ENCODE peak calls at places on chromosomes 2 and 18, in four cellular contexts. One of them, this sample, is unnamed.

GRCh38 chr2:100070078-100070477 is 72.3 kb downstream of the AFF3 start:
- DNase-seq in fibroblast of lung: peak; percentile 39
- DNase-seq in mucosa of descending colon: no peak
- DNase-seq in vagina: no peak
- DNase-seq in this sample: no peak

GRCh38 chr2:26738481-26738880 is 25.6 kb upstream of the SLC35F6 start:
- DNase-seq in vagina: no peak
- DNase-seq in mucosa of descending colon: no peak
- DNase-seq in fibroblast of lung: no peak
- DNase-seq in this sample: no peak

GRCh38 chr2:136894007-136894634 is 128.8 kb downstream of the THSD7B start:
- DNase-seq in vagina: no peak
- DNase-seq in mucosa of descending colon: no peak
- DNase-seq in fibroblast of lung: no peak
- DNase-seq in this sample: no peak

GRCh38 chr2:127398239-127398590 is 10.4 kb upstream of the MAP3K2 start:
- DNase-seq in mucosa of descending colon: peak; percentile 88
- DNase-seq in fibroblast of lung: peak; percentile 93
- DNase-seq in vagina: peak; percentile 90
- DNase-seq in this sample: peak; percentile 74

GRCh38 chr2:152513681-152514080 is 178.7 kb downstream of the FMNL2 start:
- DNase-seq in fibroblast of lung: peak; percentile 77
- DNase-seq in mucosa of descending colon: no peak
- DNase-seq in vagina: no peak
- DNase-seq in this sample: no peak

GRCh38 chr2:156982615-156983014 is 274.9 kb upstream of the GALNT5 start:
- DNase-seq in mucosa of descending colon: no peak
- DNase-seq in vagina: no peak
- DNase-seq in fibroblast of lung: no peak
- DNase-seq in this sample: no peak

GRCh38 chr2:241560181-241560882 is 1.8 kb downstream of the BOK start:
- DNase-seq in fibroblast of lung: no peak
- DNase-seq in vagina: no peak
- DNase-seq in mucosa of descending colon: no peak
- DNase-seq in this sample: no peak

GRCh38 chr18:40423291-40423690 is 1531.7 kb upstream of the PIK3C3 start:
- DNase-seq in vagina: no peak
- DNase-seq in fibroblast of lung: no peak
- DNase-seq in mucosa of descending colon: no peak
- DNase-seq in this sample: no peak

GRCh38 chr18:48986851-48987761 is 36.3 kb upstream of the SMAD7 start:
- DNase-seq in mucosa of descending colon: no peak
- DNase-seq in fibroblast of lung: no peak
- DNase-seq in vagina: no peak
- DNase-seq in this sample: no peak

GRCh38 chr18:9160014-9160413 is 23.4 kb downstream of the ANKRD12 start:
- DNase-seq in fibroblast of lung: no peak
- DNase-seq in mucosa of descending colon: no peak
- DNase-seq in vagina: no peak
- DNase-seq in this sample: no peak
- H3K36me3 ChIP-seq in fibroblast of lung: no peaks in the 10 kb centered on the region
- H3K36me3 ChIP-seq in mucosa of descending colon: no peaks in the 10 kb centered on the region
- H3K36me3 ChIP-seq in vagina: no peaks in the 10 kb centered on the region
- H3K36me3 ChIP-seq in this sample: no peaks in the 10 kb centered on the region

GRCh38 chr2:36404312-36404711 is 48.7 kb downstream of the CRIM1 start:
- DNase-seq in mucosa of descending colon: no peak
- DNase-seq in fibroblast of lung: peak; percentile 84
- DNase-seq in vagina: no peak
- DNase-seq in this sample: no peak
- H3K4me3 ChIP-seq in mucosa of descending colon: no peak overlapping the region
- H3K4me3 ChIP-seq in fibroblast of lung: no peak overlapping the region
- H3K4me3 ChIP-seq in vagina: no peak overlapping the region
- H3K4me3 ChIP-seq in this sample: no peak overlapping the region

GRCh38 chr18:55546873-55547704 is 40.9 kb downstream of the TCF4 start:
- DNase-seq in mucosa of descending colon: peak; percentile 4
- DNase-seq in fibroblast of lung: peak; percentile 94
- DNase-seq in vagina: no peak
- DNase-seq in this sample: peak; percentile 40
- TF ChIP-seq CTCF in mucosa of descending colon: no peak
- TF ChIP-seq CTCF in fibroblast of lung: no peak
- TF ChIP-seq CTCF in vagina: no peak
- TF ChIP-seq CTCF in this sample: no peak

GRCh38 chr2:15357186-15357585 is 203.9 kb downstream of the NBAS start:
- DNase-seq in mucosa of descending colon: no peak
- DNase-seq in fibroblast of lung: no peak
- DNase-seq in vagina: no peak
- DNase-seq in this sample: no peak

GRCh38 chr2:15355386-15355785 is 205.7 kb downstream of the NBAS start:
- DNase-seq in vagina: no peak
- DNase-seq in fibroblast of lung: no peak
- DNase-seq in mucosa of descending colon: no peak
- DNase-seq in this sample: no peak

GRCh38 chr2:15357922-15358321 is 203.2 kb downstream of the NBAS start:
- DNase-seq in vagina: no peak
- DNase-seq in mucosa of descending colon: no peak
- DNase-seq in fibroblast of lung: no peak
- DNase-seq in this sample: no peak

GRCh38 chr2:15352363-15352762 is 208.8 kb downstream of the NBAS start:
- DNase-seq in mucosa of descending colon: no peak
- DNase-seq in vagina: no peak
- DNase-seq in fibroblast of lung: no peak
- DNase-seq in this sample: no peak

DNA sequence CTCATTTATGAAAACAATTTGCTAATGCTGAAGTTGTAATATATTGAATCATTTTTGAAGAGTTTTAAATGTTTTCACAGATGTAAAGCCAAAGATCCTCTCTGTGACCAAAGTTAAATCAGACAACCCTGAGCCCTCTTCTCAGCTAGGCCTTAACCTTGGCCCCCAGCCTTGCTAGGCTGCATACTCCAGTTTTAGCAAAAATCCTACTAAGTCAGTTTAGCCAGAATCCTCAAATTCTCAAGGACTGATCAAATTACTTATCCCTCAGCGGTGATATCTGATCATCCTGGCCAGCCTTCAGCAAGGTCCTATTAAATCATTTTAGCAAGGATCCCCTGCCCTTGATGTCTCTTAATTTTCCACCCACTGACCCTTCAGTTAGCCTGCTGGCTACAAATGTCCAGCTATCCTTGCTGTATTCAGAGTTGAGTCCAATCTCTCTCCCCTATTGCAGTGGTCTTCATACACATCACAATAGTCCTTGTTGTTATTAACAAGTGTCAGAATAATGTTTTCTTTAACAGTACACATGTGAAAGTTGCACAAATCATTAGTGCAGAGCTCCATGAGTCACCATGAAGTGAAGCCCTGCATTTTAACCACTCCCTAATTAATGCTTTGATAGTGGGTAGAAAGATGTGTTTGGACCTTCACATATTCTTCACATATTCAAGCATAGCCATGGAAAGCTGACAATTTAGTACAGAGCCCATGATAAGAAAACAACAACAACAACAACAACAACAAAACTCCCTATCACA is 206.4 kb downstream of the NBAS start:
- DNase-seq in mucosa of descending colon: no peak
- DNase-seq in fibroblast of lung: no peak
- DNase-seq in vagina: no peak
- DNase-seq in this sample: no peak
- H3K36me3 ChIP-seq in mucosa of descending colon: no peaks in the 10 kb centered on the region
- H3K36me3 ChIP-seq in fibroblast of lung: peaks cover 2% of the 10 kb centered on the region
- H3K36me3 ChIP-seq in vagina: peaks cover 3% of the 10 kb centered on the region
- H3K36me3 ChIP-seq in this sample: peaks cover 4% of the 10 kb centered on the region

DNA sequence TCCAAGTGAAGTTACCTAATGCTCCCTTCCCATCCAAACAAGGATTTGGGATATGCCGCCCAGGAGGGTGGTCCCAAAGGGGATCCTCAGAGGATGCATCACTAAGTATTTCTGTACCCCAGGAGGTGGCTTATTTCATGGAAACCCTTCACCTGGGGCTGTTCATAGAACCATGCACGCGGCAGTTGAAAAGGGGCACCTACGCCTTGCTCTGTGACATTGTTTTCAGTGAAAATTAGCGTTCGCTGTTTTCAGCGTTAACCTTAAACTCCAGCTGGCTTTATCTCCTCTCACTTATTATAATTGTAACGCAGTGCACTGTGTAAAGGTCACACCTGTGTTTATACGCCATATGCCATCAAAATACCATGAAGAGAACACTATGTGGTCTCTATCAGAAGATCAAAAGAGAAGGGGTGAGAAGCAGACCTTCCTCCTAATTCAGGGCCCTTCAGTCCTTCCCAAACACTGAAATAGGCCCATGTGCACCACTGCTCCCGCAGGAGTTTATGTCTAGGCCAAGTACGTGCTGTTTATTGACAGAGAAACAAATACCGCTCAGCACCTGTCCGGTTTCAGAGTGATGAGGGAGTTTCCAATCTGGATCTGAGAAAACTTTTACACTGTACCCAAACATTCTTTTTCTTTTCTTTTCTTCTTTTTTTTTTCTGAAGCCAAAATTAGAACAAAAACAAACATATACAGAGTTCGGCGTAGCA is 162.1 kb downstream of the BCL2 start:
- DNase-seq in mucosa of descending colon: peak; percentile 55
- DNase-seq in fibroblast of lung: no peak
- DNase-seq in vagina: no peak
- DNase-seq in this sample: no peak
- H3K4me3 ChIP-seq in mucosa of descending colon: no peak overlapping the region
- H3K4me3 ChIP-seq in fibroblast of lung: no peak overlapping the region
- H3K4me3 ChIP-seq in vagina: no peak overlapping the region
- H3K4me3 ChIP-seq in this sample: no peak overlapping the region

This sample was measured in BJ.